ENCODE peak calls at places on chromosomes 13 and 19, in nine cellular contexts. Q, Z, S, K, I, W, O, L and J are unnamed samples.

GRCh38 chr19:2050349-2050990 is 574 bp downstream of the MKNK2 start:
- DNase-seq in Q (no peak), Z (no peak), S (no peak), K (no peak), I (no peak), W (no peak), O (no peak), L (no peak), J (no peak)

GRCh38 chr19:49999371-50000010 is 25.7 kb downstream of the VRK3 start:
- DNase-seq in Q (no peak), Z (no peak), S (no peak), K (no peak), I (no peak), W (no peak), O (no peak), L (no peak), J (no peak)

GRCh38 chr13:44259045-44260042 is 114.3 kb upstream of the SERP2 start:
- DNase-seq in Q (peak), Z (no peak), S (no peak), K (no peak), I (no peak), W (peak), O (no peak), L (no peak), J (peak)

GRCh38 chr19:47587295-47587694 is 14.3 kb upstream of the ZNF541 start:
- DNase-seq in Q (no peak), Z (no peak), S (no peak), K (no peak), I (no peak), W (no peak), O (no peak), L (no peak), J (no peak)

GRCh38 chr19:49423985-49424303 is 703 bp upstream of the PTH2 start:
- DNase-seq in Q (no peak), Z (no peak), S (no peak), K (no peak), I (no peak), W (no peak), O (no peak), L (no peak), J (no peak)

GRCh38 chr19:13627531-13627930 is 121.3 kb upstream of the CACNA1A start:
- DNase-seq in Q (no peak), Z (no peak), S (no peak), K (no peak), I (no peak), W (no peak), O (no peak), L (no peak), J (no peak)

GRCh38 chr19:28504727-28505126 is 708.2 kb downstream of the UQCRFS1 start:
- DNase-seq in Q (no peak), Z (no peak), S (no peak), K (no peak), I (no peak), W (no peak), O (no peak), L (no peak), J (no peak)

GRCh38 chr13:51785592-51786424 is 18.2 kb downstream of the DHRS12 start:
- DNase-seq in Q (no peak), Z (no peak), S (peak), K (no peak), I (peak), W (no peak), O (peak), L (no peak), J (peak)

GRCh38 chr13:91167706-91168459 is 179.6 kb upstream of the MIR17HG start:
- DNase-seq in Q (no peak), Z (no peak), S (no peak), K (no peak), I (no peak), W (no peak), O (no peak), L (no peak), J (no peak)

GRCh38 chr13:97222934-97223710 is 989 bp downstream of the MBNL2 start:
- DNase-seq in Q (no peak), Z (no peak), S (no peak), K (no peak), I (no peak), W (no peak), O (no peak), L (peak), J (no peak)

GRCh38 chr19:44072543-44073401 is 813 bp downstream of the ZNF284 start:
- DNase-seq in Q (no peak), Z (no peak), S (peak), K (no peak), I (no peak), W (no peak), O (no peak), L (peak), J (no peak)

GRCh38 chr13:90700340-90700739 is 647.1 kb upstream of the MIR17HG start:
- DNase-seq in Q (no peak), Z (no peak), S (no peak), K (no peak), I (no peak), W (no peak), O (no peak), L (no peak), J (no peak)

GRCh38 chr19:33434886-33435705 is 61.6 kb downstream of the CEBPG start:
- DNase-seq in Q (no peak), Z (no peak), S (no peak), K (peak), I (peak), W (no peak), O (no peak), L (peak), J (no peak)

GRCh38 chr19:36973021-36973843 is 57.1 kb downstream of the ZNF568 start:
- DNase-seq in Q (peak), Z (peak), S (peak), K (peak), I (peak), W (peak), O (peak), L (peak), J (peak)

GRCh38 chr13:112690242-112690943 is 555 bp downstream of the ATP11A start:
- DNase-seq in Q (peak), Z (peak), S (peak), K (peak), I (peak), W (no peak), O (no peak), L (peak), J (peak)

GRCh38 chr13:84812078-84812477 is 929.8 kb upstream of the SLITRK1 start:
- DNase-seq in Q (no peak), Z (no peak), S (no peak), K (no peak), I (no peak), W (no peak), O (no peak), L (no peak), J (no peak)

GRCh38 chr19:27896091-27896490 is 1316.9 kb downstream of the UQCRFS1 start:
- DNase-seq in Q (no peak), Z (no peak), S (no peak), K (no peak), I (no peak), W (no peak), O (no peak), L (no peak), J (no peak)

GRCh38 chr19:55642153-55643002 is 1.1 kb upstream of the ZNF581 start:
- DNase-seq in Q (peak), Z (peak), S (no peak), K (no peak), I (no peak), W (no peak), O (no peak), L (peak), J (no peak)

GRCh38 chr19:55314396-55314795 is 10.7 kb downstream of the TMEM150B start:
- DNase-seq in Q (no peak), Z (no peak), S (no peak), K (no peak), I (no peak), W (no peak), O (no peak), L (no peak), J (no peak)

GRCh38 chr19:21584532-21584931 is 79.1 kb downstream of the ZNF429 start:
- DNase-seq in Q (no peak), Z (no peak), S (no peak), K (no peak), I (no peak), W (no peak), O (no peak), L (no peak), J (no peak)

GRCh38 chr19:16115309-16116039 is 3.8 kb downstream of the RAB8A start:
- DNase-seq in Q (no peak), Z (no peak), S (no peak), K (no peak), I (no peak), W (peak), O (no peak), L (no peak), J (peak)

GRCh38 chr19:1455336-1456120 is 5.6 kb downstream of the APC2 start:
- DNase-seq in Q (peak), Z (peak), S (peak), K (no peak), I (no peak), W (no peak), O (peak), L (peak), J (no peak)

GRCh38 chr13:73722120-73722519 is 412.1 kb downstream of the KLF12 start:
- DNase-seq in Q (peak), Z (no peak), S (no peak), K (peak), I (no peak), W (no peak), O (peak), L (peak), J (peak)

GRCh38 chr13:46369506-46370268 is 17.4 kb downstream of the RUBCNL start:
- DNase-seq in Q (no peak), Z (no peak), S (peak), K (no peak), I (no peak), W (no peak), O (peak), L (peak), J (no peak)

GRCh38 chr19:52094526-52094925 is 1.0 kb downstream of the ZNF841 start:
- DNase-seq in Q (no peak), Z (no peak), S (no peak), K (no peak), I (no peak), W (no peak), O (no peak), L (peak), J (no peak)